ENCODE peak calls at places on chromosome 15, in five cellular contexts. A, L, J, S and I are unnamed samples.

GRCh38 chr15:25251700-25252390 is 187.0 kb downstream of the UBE3A start:
- DNase-seq in A (no peak), J (no peak), L (peak; percentile 3), S (no peak), I (no peak)

GRCh38 chr15:70259030-70259424 is 161.3 kb upstream of the TLE3 start:
- DNase-seq in S (peak; percentile 59), L (peak; percentile 65), A (peak; percentile 79), J (peak; percentile 64), I (peak; percentile 32)

GRCh38 chr15:84645496-84645895 is 8.6 kb downstream of the WDR73 start:
- DNase-seq in A (no peak), L (no peak), J (no peak), S (no peak), I (no peak)

GRCh38 chr15:36029606-36030005 is 483.6 kb upstream of the DPH6 start:
- DNase-seq in A (no peak), S (peak; percentile 65), J (peak; percentile 67), L (no peak), I (no peak)

GRCh38 chr15:81293728-81294500 is 30.0 kb downstream of the STARD5 start:
- DNase-seq in L (peak; percentile 65), J (no peak), S (no peak), A (no peak), I (no peak)

GRCh38 chr15:22811640-22812039 is 25.2 kb downstream of the NIPA1 start:
- DNase-seq in S (no peak), L (peak; percentile 65), A (no peak), J (peak; percentile 19), I (peak; percentile 8)

GRCh38 chr15:92845109-92845508 is 55.0 kb upstream of the CHD2 start:
- DNase-seq in J (peak; percentile 84), S (peak; percentile 64), A (no peak), L (no peak), I (peak; percentile 68)

GRCh38 chr15:92394327-92395175 is 870 bp downstream of the ST8SIA2 start:
- DNase-seq in A (no peak), L (no peak), S (no peak), J (no peak), I (no peak)

GRCh38 chr15:25169318-25169717 is 214.5 kb downstream of the SNRPN start:
- DNase-seq in S (no peak), L (no peak), A (peak; percentile 9), J (no peak), I (no peak)

GRCh38 chr15:73264881-73265280 is 103.9 kb downstream of the HCN4 start:
- DNase-seq in L (no peak), S (no peak), J (no peak), A (no peak), I (no peak)

GRCh38 chr15:89851665-89852341 is 37.2 kb upstream of the ANPEP start:
- DNase-seq in A (no peak), S (peak; percentile 25), J (no peak), L (no peak), I (peak; percentile 31)

GRCh38 chr15:40782609-40783227 is 12.9 kb downstream of the C15orf62 start:
- DNase-seq in L (peak; percentile 86), J (no peak), A (peak; percentile 47), S (no peak), I (peak; percentile 88)

GRCh38 chr15:50232791-50233190 is 32.7 kb downstream of the HDC start:
- DNase-seq in L (no peak), A (no peak), J (no peak), S (no peak), I (no peak)

GRCh38 chr15:32838338-32838737 is 120.5 kb downstream of the GREM1 start:
- DNase-seq in J (no peak), S (peak; percentile 14), L (no peak), A (no peak), I (no peak)

GRCh38 chr15:76139368-76140068 is 79.7 kb downstream of the TMEM266 start:
- DNase-seq in L (peak; percentile 76), A (peak; percentile 64), S (peak; percentile 77), J (peak; percentile 84), I (peak; percentile 82)

GRCh38 chr15:89615135-89615534 is 39.9 kb downstream of the TICRR start:
- DNase-seq in J (no peak), S (no peak), A (no peak), L (no peak), I (no peak)

GRCh38 chr15:66965201-66965900 is 100.1 kb upstream of the SMAD3 start:
- DNase-seq in L (no peak), J (no peak), S (no peak), A (no peak), I (no peak)

GRCh38 chr15:66964791-66965190 is 100.6 kb upstream of the SMAD3 start:
- DNase-seq in A (no peak), J (no peak), S (no peak), L (no peak), I (no peak)

GRCh38 chr15:66964111-66964738 is 101.2 kb upstream of the SMAD3 start:
- DNase-seq in J (no peak), A (no peak), L (no peak), S (no peak), I (no peak)

GRCh38 chr15:66963710-66964109 is 101.7 kb upstream of the SMAD3 start:
- DNase-seq in S (peak; percentile 32), J (no peak), A (no peak), L (no peak), I (no peak)

DNA sequence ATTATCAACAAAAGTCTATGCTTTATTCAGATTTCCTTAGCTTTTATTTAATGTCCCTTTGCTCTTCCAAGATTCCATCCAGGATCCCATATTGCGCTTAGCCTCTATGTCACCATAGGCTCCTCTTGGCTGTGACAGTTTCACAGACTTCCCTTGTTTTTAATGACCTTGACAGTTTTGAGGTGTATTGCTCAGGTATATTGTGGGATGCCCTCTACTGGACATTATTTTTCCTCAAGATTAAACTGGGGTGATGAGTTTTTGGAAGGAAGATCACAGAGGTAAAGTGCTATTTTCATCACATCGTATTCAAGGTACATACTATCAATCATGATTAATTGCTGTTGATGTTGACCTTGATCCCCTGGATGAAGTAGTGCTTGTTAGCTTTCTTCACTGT is 99.1 kb upstream of the SMAD3 start:
- DNase-seq in J (no peak), S (no peak), A (no peak), L (no peak), I (peak; percentile 38)
- TF ChIP-seq CTCF in J (peak; percentile 21), S (peak; percentile 11), A (no peak), L (no peak), I (peak; percentile 34)

GRCh38 chr15:88089019-88089603 is 167.4 kb downstream of the NTRK3 start:
- DNase-seq in S (no peak), L (no peak), A (no peak), J (peak; percentile 2), I (peak; percentile 30)

GRCh38 chr15:88080616-88081015 is 175.9 kb downstream of the NTRK3 start:
- DNase-seq in J (no peak), S (no peak), L (no peak), A (no peak), I (no peak)

DNA sequence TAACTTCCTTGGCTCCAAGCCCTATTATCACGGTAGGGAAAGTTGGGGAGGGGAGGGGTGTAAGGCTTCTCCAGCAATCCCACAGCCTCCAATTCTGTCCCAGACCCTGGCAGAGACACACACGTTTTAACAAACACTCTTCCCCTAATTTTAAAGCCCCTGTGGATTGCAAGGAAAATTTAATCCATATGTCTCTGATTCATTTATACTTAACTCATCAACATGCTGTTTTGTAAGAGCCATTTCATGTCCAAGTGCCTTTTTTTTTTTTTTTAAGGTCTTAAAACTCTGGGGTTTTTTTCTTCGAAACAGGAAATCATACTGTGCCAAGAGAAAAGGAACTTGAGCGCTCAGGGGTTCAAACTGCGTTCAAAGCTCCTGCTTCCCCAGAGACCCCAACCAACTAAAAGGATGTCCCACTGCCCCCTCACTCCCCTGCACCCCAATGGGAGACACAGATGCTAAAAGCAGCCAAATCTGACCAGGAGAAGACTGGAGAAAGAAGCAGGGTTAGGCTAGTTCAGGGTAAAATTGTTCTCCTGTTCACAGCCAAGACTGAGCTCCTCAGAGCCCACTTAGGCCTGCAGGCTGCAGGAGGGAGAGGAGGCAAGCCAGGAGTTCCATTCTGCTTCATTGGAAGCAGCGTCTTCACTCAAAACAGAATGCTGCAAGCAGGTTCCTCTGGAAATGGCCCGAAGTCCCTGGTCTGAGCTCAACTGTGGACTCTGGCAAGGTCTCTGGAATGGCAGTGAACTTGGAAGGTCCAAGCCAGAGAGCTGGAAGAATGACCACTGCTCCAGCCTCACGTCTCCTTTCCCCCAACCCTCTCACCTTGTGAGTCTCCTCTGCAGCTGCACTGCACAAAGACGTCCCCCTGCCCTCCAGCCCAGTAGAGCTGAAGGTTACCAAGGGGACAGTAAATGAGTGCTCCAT is 172.4 kb downstream of the NTRK3 start:
- DNase-seq in A (no peak), L (no peak), S (peak; percentile 42), J (peak; percentile 0), I (no peak)
- H3K4me3 ChIP-seq in A (no peak overlapping the region), L (no peak overlapping the region), S (no peak overlapping the region), J (no peak overlapping the region), I (no peak overlapping the region)

DNA sequence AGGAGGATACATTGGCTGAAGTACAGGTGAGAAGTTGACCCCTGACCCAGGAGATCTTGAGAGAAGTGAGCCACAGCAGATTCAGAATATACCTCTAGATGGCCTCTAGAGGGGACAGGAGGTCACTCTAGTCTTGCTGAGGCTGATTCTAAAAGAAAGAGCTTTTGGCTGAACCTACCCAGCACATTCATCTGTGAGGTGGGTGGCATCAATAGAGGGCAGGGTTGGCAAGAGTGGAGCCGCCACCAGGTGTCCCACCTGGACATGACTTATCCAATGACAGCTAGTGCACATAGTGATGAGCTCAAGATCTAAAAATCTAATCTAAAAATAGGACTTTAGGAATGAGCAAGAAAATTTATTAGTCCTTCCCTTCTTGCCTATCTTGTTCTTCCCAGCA is 51.6 kb downstream of the CYP19A1 start:
- DNase-seq in L (no peak), J (no peak), A (no peak), S (no peak), I (peak; percentile 19)
- TF ChIP-seq CTCF in L (no peak), J (no peak), A (no peak), S (peak; percentile 2), I (no peak)

GRCh38 chr15:80250614-80251504 is 1.2 kb downstream of the CTXND1 start:
- DNase-seq in L (no peak), A (no peak), S (no peak), J (no peak), I (no peak)
- H3K4me3 ChIP-seq in L (no peak overlapping the region), A (no peak overlapping the region), S (no peak overlapping the region), J (no peak overlapping the region), I (no peak overlapping the region)

DNA sequence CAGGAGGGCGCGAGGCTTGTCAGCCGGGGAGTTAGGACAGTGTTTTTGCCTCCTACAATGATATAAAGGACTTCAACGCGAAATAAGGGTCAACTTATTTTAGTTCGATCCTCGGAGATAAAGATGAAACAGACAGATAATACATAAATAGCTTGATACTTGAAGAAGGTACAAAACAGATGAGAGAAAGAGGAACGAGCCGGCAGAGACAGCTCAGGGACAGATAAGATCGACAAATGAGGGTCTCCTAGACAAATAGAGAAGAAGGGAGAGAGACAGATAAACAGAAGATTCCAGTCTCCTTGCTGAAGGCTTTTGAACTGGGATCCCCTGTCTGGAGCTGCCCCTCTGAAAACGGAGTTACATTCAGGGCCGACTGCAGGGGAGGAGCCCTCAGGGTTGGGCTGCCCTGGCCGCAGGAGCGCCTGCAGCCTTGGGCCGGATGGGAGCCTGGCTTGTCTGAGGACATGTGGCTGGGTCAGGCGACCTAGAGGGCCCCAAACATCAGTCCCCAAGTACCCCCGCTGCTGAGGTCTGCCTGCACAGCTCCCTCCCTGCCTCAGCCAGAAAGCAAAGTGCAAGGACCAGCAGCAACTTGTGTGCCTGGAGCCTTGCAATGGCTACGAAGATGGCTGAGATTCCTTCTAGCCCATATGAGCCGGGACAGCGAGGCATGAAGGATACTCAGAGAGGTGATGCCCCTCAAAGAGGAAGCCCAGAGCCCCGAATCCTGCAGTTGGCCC is 981 bp upstream of the SKOR1 start:
- DNase-seq in L (no peak), J (no peak), A (no peak), S (no peak), I (no peak)
- TF ChIP-seq CTCF in L (no peak), J (no peak), A (no peak), S (no peak), I (no peak)

GRCh38 chr15:38587214-38587613 is 22.6 kb upstream of the RASGRP1 start:
- DNase-seq in J (no peak), S (no peak), A (no peak), L (no peak), I (no peak)
- H3K4me3 ChIP-seq in J (no peak overlapping the region), S (no peak overlapping the region), A (no peak overlapping the region), L (no peak overlapping the region), I (no peak overlapping the region)